ENCODE peak calls at places on chromosomes 7 and 10, in six cellular contexts. One of them, this sample, is unnamed.

GRCh38 chr10:12165992-12166775 is 29.5 kb downstream of the NUDT5 start:
- DNase-seq in GM12865: no peak
- DNase-seq in Calu3: no peak
- DNase-seq in fibroblast of pulmonary artery: no peak
- DNase-seq in GM23338: no peak
- DNase-seq in progenitor cell of endocrine pancreas: no peak
- DNase-seq in this sample: no peak

GRCh38 chr7:101169110-101169837 is 3.9 kb upstream of the VGF start:
- DNase-seq in GM12865: no peak
- DNase-seq in Calu3: no peak
- DNase-seq in fibroblast of pulmonary artery: no peak
- DNase-seq in GM23338: peak; percentile 48
- DNase-seq in progenitor cell of endocrine pancreas: no peak
- DNase-seq in this sample: no peak

GRCh38 chr7:155945670-155946325 is 133.5 kb upstream of the SHH start:
- DNase-seq in GM12865: no peak
- DNase-seq in Calu3: no peak
- DNase-seq in fibroblast of pulmonary artery: no peak
- DNase-seq in GM23338: no peak
- DNase-seq in progenitor cell of endocrine pancreas: no peak
- DNase-seq in this sample: no peak

GRCh38 chr7:157445956-157446295 is 109.1 kb downstream of the DNAJB6 start:
- DNase-seq in GM12865: no peak
- DNase-seq in Calu3: no peak
- DNase-seq in fibroblast of pulmonary artery: no peak
- DNase-seq in GM23338: no peak
- DNase-seq in progenitor cell of endocrine pancreas: no peak
- DNase-seq in this sample: no peak

GRCh38 chr10:109992485-109992884 is 15.3 kb upstream of the ADD3 start:
- DNase-seq in GM12865: no peak
- DNase-seq in Calu3: no peak
- DNase-seq in fibroblast of pulmonary artery: peak; percentile 84
- DNase-seq in GM23338: no peak
- DNase-seq in progenitor cell of endocrine pancreas: no peak
- DNase-seq in this sample: no peak

GRCh38 chr7:3753868-3754267 is 452.8 kb downstream of the SDK1 start:
- DNase-seq in GM12865: no peak
- DNase-seq in Calu3: no peak
- DNase-seq in fibroblast of pulmonary artery: no peak
- DNase-seq in GM23338: no peak
- DNase-seq in progenitor cell of endocrine pancreas: no peak
- DNase-seq in this sample: no peak

GRCh38 chr7:137032436-137032835 is 164.0 kb downstream of the CHRM2 start:
- DNase-seq in GM12865: no peak
- DNase-seq in Calu3: no peak
- DNase-seq in fibroblast of pulmonary artery: no peak
- DNase-seq in GM23338: no peak
- DNase-seq in progenitor cell of endocrine pancreas: no peak
- DNase-seq in this sample: no peak

GRCh38 chr7:36308031-36308430 is 81.6 kb upstream of the ANLN start:
- DNase-seq in GM12865: no peak
- DNase-seq in Calu3: no peak
- DNase-seq in fibroblast of pulmonary artery: no peak
- DNase-seq in GM23338: no peak
- DNase-seq in progenitor cell of endocrine pancreas: no peak
- DNase-seq in this sample: no peak

GRCh38 chr10:58952747-58953466 is 223.5 kb upstream of the PHYHIPL start:
- DNase-seq in GM12865: peak; percentile 55
- DNase-seq in Calu3: peak; percentile 65
- DNase-seq in fibroblast of pulmonary artery: peak; percentile 69
- DNase-seq in GM23338: peak; percentile 74
- DNase-seq in progenitor cell of endocrine pancreas: peak; percentile 15
- DNase-seq in this sample: peak; percentile 36

GRCh38 chr10:15378569-15378968 is 7.5 kb upstream of the FAM171A1 start:
- DNase-seq in GM12865: no peak
- DNase-seq in Calu3: no peak
- DNase-seq in fibroblast of pulmonary artery: no peak
- DNase-seq in GM23338: peak; percentile 74
- DNase-seq in progenitor cell of endocrine pancreas: no peak
- DNase-seq in this sample: no peak

GRCh38 chr7:140454657-140455015 is 24.7 kb downstream of the MKRN1 start:
- DNase-seq in GM12865: no peak
- DNase-seq in Calu3: no peak
- DNase-seq in fibroblast of pulmonary artery: no peak
- DNase-seq in GM23338: no peak
- DNase-seq in progenitor cell of endocrine pancreas: no peak
- DNase-seq in this sample: no peak

GRCh38 chr7:134022512-134022911 is 104.6 kb upstream of the LRGUK start:
- DNase-seq in GM12865: no peak
- DNase-seq in Calu3: no peak
- DNase-seq in fibroblast of pulmonary artery: no peak
- DNase-seq in GM23338: no peak
- DNase-seq in progenitor cell of endocrine pancreas: no peak
- DNase-seq in this sample: no peak

GRCh38 chr7:8669501-8669851 is 236.1 kb downstream of the NXPH1 start:
- DNase-seq in GM12865: no peak
- DNase-seq in Calu3: no peak
- DNase-seq in fibroblast of pulmonary artery: no peak
- DNase-seq in GM23338: no peak
- DNase-seq in progenitor cell of endocrine pancreas: no peak
- DNase-seq in this sample: no peak

DNA sequence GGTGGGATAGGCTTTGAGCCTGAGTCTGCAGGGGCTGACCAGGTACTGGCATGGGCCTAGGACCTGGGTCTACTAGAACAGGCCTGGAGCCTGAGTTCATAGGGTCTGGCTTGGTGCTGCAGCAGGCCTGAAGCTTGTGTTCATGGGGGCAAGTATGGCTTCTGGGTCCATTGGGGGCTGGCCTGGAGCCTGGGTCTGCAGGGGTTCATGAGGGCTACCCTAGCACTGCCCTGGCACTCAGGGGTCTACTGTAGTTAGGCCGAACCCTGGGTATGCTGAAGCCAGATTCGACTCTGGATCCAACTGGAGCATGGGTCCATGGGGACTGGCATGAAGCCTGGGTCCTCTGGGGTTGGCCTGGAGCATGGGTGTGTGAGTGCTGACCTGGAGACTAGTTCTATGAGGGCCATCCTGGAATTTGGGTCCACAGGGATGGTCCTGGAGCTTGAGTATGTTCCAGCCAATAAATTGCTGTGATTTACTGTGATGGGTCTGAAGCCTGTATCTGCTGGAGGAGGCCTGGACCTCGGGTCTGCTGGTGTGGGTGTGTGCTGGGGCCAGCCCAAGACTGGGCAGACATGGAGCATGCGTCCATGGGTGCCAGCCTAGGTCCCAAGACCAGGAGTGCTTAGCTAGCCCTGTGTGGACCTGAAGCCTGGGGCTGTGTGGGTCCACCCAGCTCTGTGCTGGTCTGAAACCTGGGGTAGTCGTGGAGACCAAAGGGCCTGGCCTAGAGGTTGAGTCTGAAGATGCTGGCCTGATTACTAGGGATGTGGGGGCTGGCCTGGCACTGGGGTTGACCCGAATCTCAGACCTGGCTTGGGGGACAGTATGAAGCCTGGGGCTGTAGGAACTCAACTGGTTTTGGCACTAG is 235.5 kb downstream of the NXPH1 start:
- DNase-seq in GM12865: no peak
- DNase-seq in Calu3: no peak
- DNase-seq in fibroblast of pulmonary artery: no peak
- DNase-seq in GM23338: no peak
- DNase-seq in progenitor cell of endocrine pancreas: no peak
- DNase-seq in this sample: no peak
- TF ChIP-seq CTCF in GM12865: no peak
- TF ChIP-seq CTCF in Calu3: no peak
- TF ChIP-seq CTCF in fibroblast of pulmonary artery: no peak
- TF ChIP-seq CTCF in GM23338: no peak
- TF ChIP-seq CTCF in progenitor cell of endocrine pancreas: no peak
- TF ChIP-seq CTCF in this sample: no peak

DNA sequence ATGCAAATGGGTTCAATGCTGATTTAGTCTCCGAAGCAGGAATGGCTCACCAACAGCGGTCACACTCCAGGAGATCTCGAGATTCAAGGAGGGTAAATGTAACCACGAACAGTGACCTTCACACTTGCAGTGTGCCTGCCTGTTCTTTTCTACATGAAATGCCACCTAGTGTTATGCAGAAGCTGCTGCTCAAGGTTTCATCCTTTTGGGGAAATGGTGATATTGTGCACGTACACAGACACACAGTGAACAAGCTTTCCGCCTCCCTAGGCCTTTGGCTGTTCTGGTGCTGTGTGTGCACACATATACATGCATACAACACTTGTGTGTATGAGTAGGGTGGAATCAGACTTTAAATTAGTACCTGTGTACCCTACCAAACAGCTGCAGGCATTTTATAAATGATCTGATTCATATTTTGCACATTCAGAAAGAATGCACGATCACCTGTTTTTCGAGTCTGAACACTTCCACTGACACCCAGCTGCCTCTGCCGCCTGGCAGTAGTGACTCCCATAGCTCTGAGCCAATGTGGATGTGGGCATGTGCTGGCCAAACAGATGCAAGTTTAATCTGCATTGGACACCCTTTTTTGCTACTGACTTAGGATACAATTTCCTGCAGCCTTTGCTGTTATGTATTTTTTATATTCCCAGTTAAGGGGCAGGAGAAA is 100.5 kb downstream of the TACC2 start:
- DNase-seq in GM12865: no peak
- DNase-seq in Calu3: no peak
- DNase-seq in fibroblast of pulmonary artery: no peak
- DNase-seq in GM23338: no peak
- DNase-seq in progenitor cell of endocrine pancreas: no peak
- DNase-seq in this sample: no peak
- TF ChIP-seq CTCF in GM12865: no peak
- TF ChIP-seq CTCF in Calu3: no peak
- TF ChIP-seq CTCF in fibroblast of pulmonary artery: no peak
- TF ChIP-seq CTCF in GM23338: no peak
- TF ChIP-seq CTCF in progenitor cell of endocrine pancreas: no peak
- TF ChIP-seq CTCF in this sample: no peak

GRCh38 chr7:85014936-85015335 is 171.9 kb downstream of the SEMA3D start:
- DNase-seq in GM12865: no peak
- DNase-seq in Calu3: no peak
- DNase-seq in fibroblast of pulmonary artery: no peak
- DNase-seq in GM23338: peak; percentile 17
- DNase-seq in progenitor cell of endocrine pancreas: no peak
- DNase-seq in this sample: no peak
- TF ChIP-seq CTCF in GM12865: no peak
- TF ChIP-seq CTCF in Calu3: no peak
- TF ChIP-seq CTCF in fibroblast of pulmonary artery: no peak
- TF ChIP-seq CTCF in GM23338: peak; percentile 14
- TF ChIP-seq CTCF in progenitor cell of endocrine pancreas: no peak
- TF ChIP-seq CTCF in this sample: no peak

GRCh38 chr7:25314094-25314708 is 85.9 kb upstream of the NPVF start:
- DNase-seq in GM12865: no peak
- DNase-seq in Calu3: peak; percentile 57
- DNase-seq in fibroblast of pulmonary artery: peak; percentile 21
- DNase-seq in GM23338: no peak
- DNase-seq in progenitor cell of endocrine pancreas: no peak
- DNase-seq in this sample: peak; percentile 26
- TF ChIP-seq CTCF in GM12865: no peak
- TF ChIP-seq CTCF in Calu3: no peak
- TF ChIP-seq CTCF in fibroblast of pulmonary artery: no peak
- TF ChIP-seq CTCF in GM23338: no peak
- TF ChIP-seq CTCF in progenitor cell of endocrine pancreas: no peak
- TF ChIP-seq CTCF in this sample: peak; percentile 13

GRCh38 chr10:9301554-9301953 is 1247.1 kb downstream of the GATA3 start:
- DNase-seq in GM12865: no peak
- DNase-seq in Calu3: no peak
- DNase-seq in fibroblast of pulmonary artery: no peak
- DNase-seq in GM23338: no peak
- DNase-seq in progenitor cell of endocrine pancreas: no peak
- DNase-seq in this sample: no peak

GRCh38 chr10:9297580-9297979 is 1243.1 kb downstream of the GATA3 start:
- DNase-seq in GM12865: no peak
- DNase-seq in Calu3: no peak
- DNase-seq in fibroblast of pulmonary artery: no peak
- DNase-seq in GM23338: no peak
- DNase-seq in progenitor cell of endocrine pancreas: no peak
- DNase-seq in this sample: no peak

GRCh38 chr10:9302142-9302746 is 1247.8 kb downstream of the GATA3 start:
- DNase-seq in GM12865: peak; percentile 46
- DNase-seq in Calu3: peak; percentile 36
- DNase-seq in fibroblast of pulmonary artery: peak; percentile 66
- DNase-seq in GM23338: peak; percentile 66
- DNase-seq in progenitor cell of endocrine pancreas: no peak
- DNase-seq in this sample: no peak

GRCh38 chr10:9299966-9300365 is 1245.5 kb downstream of the GATA3 start:
- DNase-seq in GM12865: no peak
- DNase-seq in Calu3: no peak
- DNase-seq in fibroblast of pulmonary artery: no peak
- DNase-seq in GM23338: no peak
- DNase-seq in progenitor cell of endocrine pancreas: no peak
- DNase-seq in this sample: no peak

DNA sequence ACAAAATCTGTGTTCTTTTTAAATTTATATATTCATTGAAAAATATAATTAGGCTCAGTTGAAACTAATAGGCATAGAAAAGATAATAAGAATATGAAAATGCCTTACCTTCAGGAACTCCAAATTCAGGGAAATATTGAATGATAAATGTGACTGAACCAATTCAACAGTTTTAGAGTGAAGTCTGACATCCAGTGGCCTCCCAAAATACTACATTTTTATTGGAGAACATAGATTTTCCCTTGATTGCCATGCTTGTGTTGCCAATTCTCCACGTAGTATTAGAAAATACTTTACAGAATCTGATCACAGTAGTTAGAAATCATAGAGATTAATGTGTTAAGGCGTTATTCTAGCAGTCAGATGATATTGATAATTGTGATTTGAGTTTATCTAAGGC is 1246.7 kb downstream of the GATA3 start:
- DNase-seq in GM12865: no peak
- DNase-seq in Calu3: peak; percentile 6
- DNase-seq in fibroblast of pulmonary artery: peak; percentile 8
- DNase-seq in GM23338: peak; percentile 17
- DNase-seq in progenitor cell of endocrine pancreas: no peak
- DNase-seq in this sample: no peak
- TF ChIP-seq CTCF in GM12865: no peak
- TF ChIP-seq CTCF in Calu3: peak; percentile 27
- TF ChIP-seq CTCF in fibroblast of pulmonary artery: peak; percentile 3
- TF ChIP-seq CTCF in GM23338: peak; percentile 35
- TF ChIP-seq CTCF in progenitor cell of endocrine pancreas: peak; percentile 47
- TF ChIP-seq CTCF in this sample: no peak

GRCh38 chr10:7826971-7827370 is 8.7 kb downstream of the TAF3 start:
- DNase-seq in GM12865: no peak
- DNase-seq in Calu3: no peak
- DNase-seq in fibroblast of pulmonary artery: peak; percentile 67
- DNase-seq in GM23338: peak; percentile 41
- DNase-seq in progenitor cell of endocrine pancreas: no peak
- DNase-seq in this sample: no peak
- TF ChIP-seq CTCF in GM12865: no peak
- TF ChIP-seq CTCF in Calu3: no peak
- TF ChIP-seq CTCF in fibroblast of pulmonary artery: peak; percentile 39
- TF ChIP-seq CTCF in GM23338: no peak
- TF ChIP-seq CTCF in progenitor cell of endocrine pancreas: peak; percentile 19
- TF ChIP-seq CTCF in this sample: no peak

This sample was measured in transverse colon.